ENCODE peak calls at places on chromosome 18, in six cellular contexts. One of them, this sample, is unnamed.
A peak's percentile ranks its signal among the peaks of the same experiment; 100 is the strongest.

GRCh38 chr18:79948719-79949411 is 2.6 kb downstream of the SLC66A2 start:
- DNase-seq in CD8-positive, alpha-beta memory T cell: no peak
- DNase-seq in tibial artery: peak; percentile 48
- DNase-seq in K562: no peak
- DNase-seq in small intestine: no peak
- DNase-seq in uterus: no peak
- DNase-seq in this sample: no peak

GRCh38 chr18:845152-845819 is 33.2 kb upstream of the YES1 start:
- DNase-seq in K562: no peak
- DNase-seq in tibial artery: no peak
- DNase-seq in CD8-positive, alpha-beta memory T cell: no peak
- DNase-seq in small intestine: peak; percentile 51
- DNase-seq in uterus: no peak
- DNase-seq in this sample: no peak

GRCh38 chr18:25176516-25177042 is 175.4 kb downstream of the ZNF521 start:
- DNase-seq in tibial artery: no peak
- DNase-seq in CD8-positive, alpha-beta memory T cell: no peak
- DNase-seq in K562: no peak
- DNase-seq in uterus: no peak
- DNase-seq in small intestine: no peak
- DNase-seq in this sample: no peak

GRCh38 chr18:79754831-79755351 is 42.8 kb upstream of the KCNG2 start:
- DNase-seq in tibial artery: peak; percentile 58
- DNase-seq in CD8-positive, alpha-beta memory T cell: no peak
- DNase-seq in K562: no peak
- DNase-seq in small intestine: no peak
- DNase-seq in uterus: no peak
- DNase-seq in this sample: no peak

GRCh38 chr18:27121108-27121507 is 64.0 kb downstream of the CHST9 start:
- DNase-seq in CD8-positive, alpha-beta memory T cell: no peak
- DNase-seq in K562: no peak
- DNase-seq in tibial artery: no peak
- DNase-seq in uterus: no peak
- DNase-seq in small intestine: no peak
- DNase-seq in this sample: no peak

GRCh38 chr18:21826196-21826595 is 85.6 kb downstream of the MIB1 start:
- DNase-seq in uterus: no peak
- DNase-seq in small intestine: no peak
- DNase-seq in tibial artery: no peak
- DNase-seq in CD8-positive, alpha-beta memory T cell: no peak
- DNase-seq in K562: no peak
- DNase-seq in this sample: no peak

GRCh38 chr18:6746386-6746960 is 17.0 kb downstream of the ARHGAP28 start:
- DNase-seq in CD8-positive, alpha-beta memory T cell: no peak
- DNase-seq in K562: no peak
- DNase-seq in small intestine: no peak
- DNase-seq in tibial artery: no peak
- DNase-seq in uterus: no peak
- DNase-seq in this sample: no peak

GRCh38 chr18:68847219-68847860 is 49.5 kb downstream of the CCDC102B start:
- DNase-seq in K562: no peak
- DNase-seq in tibial artery: no peak
- DNase-seq in uterus: no peak
- DNase-seq in CD8-positive, alpha-beta memory T cell: no peak
- DNase-seq in small intestine: peak; percentile 5
- DNase-seq in this sample: no peak

GRCh38 chr18:45084207-45084606 is 403.5 kb downstream of the SETBP1 start:
- DNase-seq in CD8-positive, alpha-beta memory T cell: no peak
- DNase-seq in K562: no peak
- DNase-seq in small intestine: no peak
- DNase-seq in tibial artery: no peak
- DNase-seq in uterus: no peak
- DNase-seq in this sample: no peak

GRCh38 chr18:26482567-26482966 is 65.8 kb downstream of the KCTD1 start:
- DNase-seq in uterus: no peak
- DNase-seq in CD8-positive, alpha-beta memory T cell: no peak
- DNase-seq in small intestine: no peak
- DNase-seq in tibial artery: no peak
- DNase-seq in K562: no peak
- DNase-seq in this sample: no peak

GRCh38 chr18:50719471-50719987 is 100.3 kb downstream of the MRO start:
- DNase-seq in small intestine: no peak
- DNase-seq in K562: no peak
- DNase-seq in tibial artery: no peak
- DNase-seq in CD8-positive, alpha-beta memory T cell: no peak
- DNase-seq in uterus: no peak
- DNase-seq in this sample: no peak

GRCh38 chr18:27075828-27076227 is 109.3 kb downstream of the CHST9 start:
- DNase-seq in small intestine: no peak
- DNase-seq in tibial artery: no peak
- DNase-seq in CD8-positive, alpha-beta memory T cell: no peak
- DNase-seq in K562: no peak
- DNase-seq in uterus: no peak
- DNase-seq in this sample: no peak

GRCh38 chr18:6854811-6855210 is 125.3 kb downstream of the ARHGAP28 start:
- DNase-seq in CD8-positive, alpha-beta memory T cell: no peak
- DNase-seq in uterus: no peak
- DNase-seq in K562: no peak
- DNase-seq in tibial artery: no peak
- DNase-seq in small intestine: no peak
- DNase-seq in this sample: no peak

GRCh38 chr18:36284671-36285295 is 12.7 kb upstream of the FHOD3 start:
- DNase-seq in uterus: no peak
- DNase-seq in small intestine: peak; percentile 71
- DNase-seq in K562: peak; percentile 51
- DNase-seq in CD8-positive, alpha-beta memory T cell: peak; percentile 26
- DNase-seq in tibial artery: no peak
- DNase-seq in this sample: no peak

GRCh38 chr18:7298149-7298548 is 67.3 kb downstream of the LRRC30 start:
- DNase-seq in CD8-positive, alpha-beta memory T cell: no peak
- DNase-seq in tibial artery: no peak
- DNase-seq in small intestine: no peak
- DNase-seq in K562: no peak
- DNase-seq in uterus: no peak
- DNase-seq in this sample: no peak

GRCh38 chr18:61993831-61994230 is 101.0 kb upstream of the RNF152 start:
- DNase-seq in small intestine: no peak
- DNase-seq in CD8-positive, alpha-beta memory T cell: no peak
- DNase-seq in K562: no peak
- DNase-seq in tibial artery: no peak
- DNase-seq in uterus: no peak
- DNase-seq in this sample: no peak

GRCh38 chr18:10035306-10035991 is 121.6 kb downstream of the VAPA start:
- DNase-seq in small intestine: no peak
- DNase-seq in K562: no peak
- DNase-seq in uterus: peak; percentile 12
- DNase-seq in tibial artery: no peak
- DNase-seq in CD8-positive, alpha-beta memory T cell: no peak
- DNase-seq in this sample: peak; percentile 77

GRCh38 chr18:80168982-80169381 is 59.9 kb downstream of the ADNP2 start:
- DNase-seq in K562: no peak
- DNase-seq in small intestine: no peak
- DNase-seq in uterus: no peak
- DNase-seq in CD8-positive, alpha-beta memory T cell: no peak
- DNase-seq in tibial artery: no peak
- DNase-seq in this sample: no peak

GRCh38 chr18:22211660-22212059 is 42.3 kb downstream of the GATA6 start:
- DNase-seq in uterus: no peak
- DNase-seq in K562: no peak
- DNase-seq in small intestine: no peak
- DNase-seq in tibial artery: no peak
- DNase-seq in CD8-positive, alpha-beta memory T cell: no peak
- DNase-seq in this sample: no peak

GRCh38 chr18:50853863-50854271 is 25.1 kb upstream of the ME2 start:
- DNase-seq in uterus: no peak
- DNase-seq in tibial artery: no peak
- DNase-seq in K562: no peak
- DNase-seq in CD8-positive, alpha-beta memory T cell: no peak
- DNase-seq in small intestine: peak; percentile 98
- DNase-seq in this sample: no peak

GRCh38 chr18:51135795-51136194 is 61.7 kb downstream of the MEX3C start:
- DNase-seq in uterus: no peak
- DNase-seq in CD8-positive, alpha-beta memory T cell: no peak
- DNase-seq in tibial artery: no peak
- DNase-seq in small intestine: no peak
- DNase-seq in K562: no peak
- DNase-seq in this sample: no peak

GRCh38 chr18:13389491-13390131 is 171.1 kb downstream of the LDLRAD4 start:
- DNase-seq in tibial artery: no peak
- DNase-seq in small intestine: no peak
- DNase-seq in K562: no peak
- DNase-seq in CD8-positive, alpha-beta memory T cell: no peak
- DNase-seq in uterus: no peak
- DNase-seq in this sample: no peak

GRCh38 chr18:11820697-11821096 is 30.5 kb upstream of the CHMP1B start:
- DNase-seq in small intestine: no peak
- DNase-seq in K562: no peak
- DNase-seq in uterus: no peak
- DNase-seq in tibial artery: no peak
- DNase-seq in CD8-positive, alpha-beta memory T cell: no peak
- DNase-seq in this sample: no peak

GRCh38 chr18:13382990-13383821 is 164.6 kb downstream of the LDLRAD4 start:
- DNase-seq in tibial artery: no peak
- DNase-seq in small intestine: no peak
- DNase-seq in CD8-positive, alpha-beta memory T cell: no peak
- DNase-seq in uterus: no peak
- DNase-seq in K562: no peak
- DNase-seq in this sample: no peak

DNA sequence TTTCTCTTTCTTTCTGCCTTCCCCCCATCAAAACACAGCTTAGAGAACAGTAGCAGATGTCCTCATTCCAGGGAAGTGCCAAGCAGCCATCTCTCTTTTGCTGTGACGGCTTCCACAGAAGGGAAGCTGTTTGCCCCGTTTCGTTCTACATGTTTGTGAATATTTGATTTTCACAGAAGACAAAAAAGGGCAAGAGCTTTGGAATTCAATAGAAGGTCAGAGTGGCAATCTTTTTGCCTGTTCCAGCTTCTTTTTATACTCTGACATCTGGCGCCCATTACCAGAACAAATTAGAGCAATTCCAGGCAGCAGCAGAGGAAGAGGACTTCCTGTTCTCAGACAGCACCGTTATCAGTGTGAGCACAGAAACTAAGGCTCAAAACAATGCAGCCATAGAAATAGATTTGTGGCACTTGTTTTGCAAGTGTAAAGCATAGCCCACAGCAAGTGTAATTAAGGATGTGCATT is 79.0 kb upstream of the CDH19 start:
- DNase-seq in uterus: no peak
- DNase-seq in K562: no peak
- DNase-seq in tibial artery: no peak
- DNase-seq in small intestine: peak; percentile 1
- DNase-seq in CD8-positive, alpha-beta memory T cell: no peak
- DNase-seq in this sample: no peak
- H3K27ac ChIP-seq in uterus: no peak overlapping the region
- H3K27ac ChIP-seq in K562: no peak overlapping the region
- H3K27ac ChIP-seq in tibial artery: no peak overlapping the region
- H3K27ac ChIP-seq in small intestine: no peak overlapping the region
- H3K27ac ChIP-seq in CD8-positive, alpha-beta memory T cell: no peak overlapping the region
- H3K27ac ChIP-seq in this sample: no peak overlapping the region

GRCh38 chr18:43826215-43826614 is 548.9 kb upstream of the SYT4 start:
- DNase-seq in K562: no peak
- DNase-seq in tibial artery: no peak
- DNase-seq in uterus: no peak
- DNase-seq in CD8-positive, alpha-beta memory T cell: no peak
- DNase-seq in small intestine: no peak
- DNase-seq in this sample: no peak

GRCh38 chr18:43830303-43830702 is 553.0 kb upstream of the SYT4 start:
- DNase-seq in tibial artery: no peak
- DNase-seq in small intestine: no peak
- DNase-seq in CD8-positive, alpha-beta memory T cell: no peak
- DNase-seq in uterus: no peak
- DNase-seq in K562: no peak
- DNase-seq in this sample: no peak

GRCh38 chr18:43830905-43831304 is 553.6 kb upstream of the SYT4 start:
- DNase-seq in small intestine: no peak
- DNase-seq in K562: no peak
- DNase-seq in uterus: no peak
- DNase-seq in CD8-positive, alpha-beta memory T cell: no peak
- DNase-seq in tibial artery: no peak
- DNase-seq in this sample: no peak
- H3K9me3 ChIP-seq in small intestine: no peaks in the 10 kb centered on the region
- H3K9me3 ChIP-seq in K562: no peaks in the 10 kb centered on the region
- H3K9me3 ChIP-seq in uterus: no peaks in the 10 kb centered on the region
- H3K9me3 ChIP-seq in CD8-positive, alpha-beta memory T cell: no peaks in the 10 kb centered on the region
- H3K9me3 ChIP-seq in tibial artery: no peaks in the 10 kb centered on the region
- H3K9me3 ChIP-seq in this sample: no peaks in the 10 kb centered on the region

GRCh38 chr18:77051581-77052296 is 80.8 kb downstream of the MBP start:
- DNase-seq in uterus: no peak
- DNase-seq in small intestine: no peak
- DNase-seq in tibial artery: no peak
- DNase-seq in K562: no peak
- DNase-seq in CD8-positive, alpha-beta memory T cell: no peak
- DNase-seq in this sample: no peak
- H3K27ac ChIP-seq in uterus: no peak overlapping the region
- H3K27ac ChIP-seq in small intestine: no peak overlapping the region
- H3K27ac ChIP-seq in tibial artery: no peak overlapping the region
- H3K27ac ChIP-seq in K562: no peak overlapping the region
- H3K27ac ChIP-seq in CD8-positive, alpha-beta memory T cell: no peak overlapping the region
- H3K27ac ChIP-seq in this sample: no peak overlapping the region

GRCh38 chr18:43774497-43774896 is 497.2 kb upstream of the SYT4 start:
- DNase-seq in small intestine: no peak
- DNase-seq in tibial artery: no peak
- DNase-seq in CD8-positive, alpha-beta memory T cell: no peak
- DNase-seq in uterus: no peak
- DNase-seq in K562: no peak
- DNase-seq in this sample: no peak
- H3K9me3 ChIP-seq in small intestine: no peaks in the 10 kb centered on the region
- H3K9me3 ChIP-seq in tibial artery: no peaks in the 10 kb centered on the region
- H3K9me3 ChIP-seq in CD8-positive, alpha-beta memory T cell: no peaks in the 10 kb centered on the region
- H3K9me3 ChIP-seq in uterus: no peaks in the 10 kb centered on the region
- H3K9me3 ChIP-seq in K562: no peaks in the 10 kb centered on the region
- H3K9me3 ChIP-seq in this sample: no peaks in the 10 kb centered on the region

DNA sequence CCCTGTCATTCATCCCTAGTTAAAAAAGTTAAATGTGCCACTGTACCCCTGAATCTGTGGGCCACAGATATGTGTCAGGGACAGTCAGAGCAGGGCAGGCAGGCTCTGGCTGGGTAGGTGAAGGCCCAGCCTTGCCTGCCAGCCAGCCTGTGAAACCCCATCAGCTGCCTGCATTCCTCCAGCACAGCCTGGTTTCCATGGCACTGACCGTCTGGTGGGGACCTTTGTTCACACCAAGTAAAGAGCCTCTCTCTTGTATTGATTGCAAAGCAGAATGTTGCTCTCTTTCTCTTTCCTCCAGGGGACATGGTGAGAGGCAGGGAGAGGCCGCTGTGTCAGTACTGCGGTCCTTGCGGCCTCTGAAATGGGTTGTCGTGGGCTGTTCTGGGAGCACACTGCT is 11.1 kb downstream of the LIPG start:
- DNase-seq in tibial artery: no peak
- DNase-seq in uterus: no peak
- DNase-seq in small intestine: no peak
- DNase-seq in K562: no peak
- DNase-seq in CD8-positive, alpha-beta memory T cell: no peak
- DNase-seq in this sample: no peak
- H3K27ac ChIP-seq in tibial artery: no peak overlapping the region
- H3K27ac ChIP-seq in uterus: no peak overlapping the region
- H3K27ac ChIP-seq in small intestine: no peak overlapping the region
- H3K27ac ChIP-seq in K562: no peak overlapping the region
- H3K27ac ChIP-seq in CD8-positive, alpha-beta memory T cell: no peak overlapping the region
- H3K27ac ChIP-seq in this sample: no peak overlapping the region

GRCh38 chr18:71012789-71013188 is 723.9 kb downstream of the SOCS6 start:
- DNase-seq in small intestine: no peak
- DNase-seq in CD8-positive, alpha-beta memory T cell: no peak
- DNase-seq in tibial artery: no peak
- DNase-seq in uterus: no peak
- DNase-seq in K562: no peak
- DNase-seq in this sample: no peak
- H3K9me3 ChIP-seq in small intestine: no peaks in the 10 kb centered on the region
- H3K9me3 ChIP-seq in CD8-positive, alpha-beta memory T cell: no peaks in the 10 kb centered on the region
- H3K9me3 ChIP-seq in tibial artery: peaks cover 2% of the 10 kb centered on the region
- H3K9me3 ChIP-seq in uterus: no peaks in the 10 kb centered on the region
- H3K9me3 ChIP-seq in K562: no peaks in the 10 kb centered on the region
- H3K9me3 ChIP-seq in this sample: no peaks in the 10 kb centered on the region

This sample was measured in lung.